ENCODE peak calls at places on chromosomes 12 and 14, in five cellular contexts. A is lung, O is SK-N-SH, U is tibial nerve, N is pancreas. K is an unnamed sample. For H3K4me1, the result is how much of the 10 kb centered on the place peaks cover.

GRCh38 chr14:61889914-61890351 is 127.7 kb downstream of the SNAPC1 start:
- DNase-seq in O (no peak), A (no peak), U (no peak), N (no peak), K (no peak)

GRCh38 chr14:69685217-69685616 is 73.8 kb downstream of the SUSD6 start:
- DNase-seq in O (no peak), A (no peak), U (no peak), N (no peak), K (no peak)

GRCh38 chr12:22046090-22046967 is at the start of gene CMAS:
- DNase-seq in N (peak), A (peak), O (peak), U (peak), K (peak)

GRCh38 chr14:73097421-73097820 is 38.9 kb upstream of the PSEN1 start:
- DNase-seq in U (no peak), N (no peak), O (no peak), A (no peak), K (no peak)

GRCh38 chr12:124115976-124116690 is 143.1 kb downstream of the ZNF664 start:
- DNase-seq in O (no peak), A (no peak), U (no peak), N (no peak), K (no peak)

GRCh38 chr12:27969011-27969900 is 3.3 kb downstream of the PTHLH start:
- DNase-seq in U (no peak), A (no peak), N (no peak), O (peak), K (no peak)

GRCh38 chr12:64745259-64745807 is 13.9 kb downstream of the GNS start:
- DNase-seq in N (no peak), O (no peak), U (no peak), A (no peak), K (no peak)

GRCh38 chr14:83520837-83521236 is 1987.2 kb upstream of the SEL1L start:
- DNase-seq in A (no peak), N (no peak), U (no peak), O (peak), K (no peak)

GRCh38 chr14:78567343-78567742 is 397.2 kb downstream of the NRXN3 start:
- DNase-seq in O (no peak), U (no peak), N (no peak), A (no peak), K (no peak)

GRCh38 chr14:71961972-71962371 is 29.7 kb downstream of the RGS6 start:
- DNase-seq in A (no peak), U (no peak), O (no peak), N (no peak), K (no peak)

GRCh38 chr12:39587247-39587646 is 32.4 kb downstream of the ABCD2 start:
- DNase-seq in O (peak), A (no peak), U (no peak), N (no peak), K (no peak)

GRCh38 chr14:54420478-54421116 is 20.6 kb downstream of the CNIH1 start:
- DNase-seq in U (peak), A (no peak), O (peak), N (no peak), K (peak)

GRCh38 chr12:124293286-124294003 is 1.4 kb upstream of the RFLNA start:
- DNase-seq in U (no peak), A (no peak), O (no peak), N (no peak), K (peak)

GRCh38 chr14:61280526-61281185 is 482 bp downstream of the TMEM30B start:
- DNase-seq in U (peak), N (peak), O (peak), A (peak), K (peak)

GRCh38 chr12:11862794-11863193 is 207.9 kb upstream of the BCL2L14 start:
- DNase-seq in N (peak), U (no peak), O (no peak), A (no peak), K (no peak)

GRCh38 chr12:3044141-3044630 is 33.0 kb upstream of the TSPAN9 start:
- DNase-seq in A (no peak), U (no peak), N (no peak), O (no peak), K (no peak)

GRCh38 chr12:57461904-57462306 is 2.3 kb downstream of the GLI1 start:
- DNase-seq in O (no peak), U (no peak), N (no peak), A (no peak), K (no peak)

GRCh38 chr12:91099836-91100235 is 11.5 kb downstream of the LUM start:
- DNase-seq in N (no peak), U (no peak), O (no peak), A (no peak), K (no peak)

GRCh38 chr14:24081739-24082204 is 10.4 kb downstream of the CPNE6 start:
- DNase-seq in O (no peak), A (no peak), N (no peak), U (no peak), K (no peak)

GRCh38 chr12:103645202-103645601 is 58.1 kb downstream of the STAB2 start:
- DNase-seq in A (no peak), N (no peak), O (no peak), U (no peak), K (no peak)

GRCh38 chr12:120194534-120195395 is at the start of gene GCN1:
- DNase-seq in N (peak), O (peak), U (peak), A (peak), K (peak)

GRCh38 chr12:127179199-127179598 is 1087.8 kb upstream of the TMEM132C start:
- DNase-seq in O (no peak), U (peak), A (no peak), N (no peak), K (no peak)

GRCh38 chr14:58129208-58129607 is 22.8 kb downstream of the ARMH4 start:
- DNase-seq in O (no peak), U (no peak), N (no peak), A (no peak), K (no peak)
- TF ChIP-seq CTCF in O (peak), U (no peak), N (no peak), A (no peak), K (no peak)

GRCh38 chr12:34398706-34399630 is 376.7 kb downstream of the ALG10 start:
- DNase-seq in U (no peak), A (peak), N (no peak), O (peak), K (peak)

GRCh38 chr12:34400986-34401658 is 378.8 kb downstream of the ALG10 start:
- DNase-seq in A (peak), N (peak), U (no peak), O (peak), K (peak)

GRCh38 chr12:34400423-34400881 is 378.2 kb downstream of the ALG10 start:
- DNase-seq in O (peak), A (peak), N (no peak), U (no peak), K (peak)

GRCh38 chr12:34398366-34398705 is 376.0 kb downstream of the ALG10 start:
- DNase-seq in O (peak), U (peak), A (peak), N (no peak), K (peak)

GRCh38 chr12:34399631-34400422 is 377.5 kb downstream of the ALG10 start:
- DNase-seq in N (no peak), O (peak), A (peak), U (no peak), K (peak)
- H3K4me3 ChIP-seq in N (no peak), O (no peak), A (no peak), U (no peak), K (no peak)

GRCh38 chr12:42473130-42473529 is 116.4 kb downstream of the PRICKLE1 start:
- DNase-seq in A (no peak), O (no peak), U (no peak), N (no peak), K (no peak)

GRCh38 chr12:42474391-42474790 is 115.2 kb downstream of the PRICKLE1 start:
- DNase-seq in O (no peak), A (no peak), U (no peak), N (no peak), K (no peak)

GRCh38 chr12:42475055-42475454 is 114.5 kb downstream of the PRICKLE1 start:
- DNase-seq in O (no peak), N (no peak), U (no peak), A (no peak), K (no peak)

GRCh38 chr12:42469355-42470006 is 120.1 kb downstream of the PRICKLE1 start:
- DNase-seq in N (no peak), U (no peak), O (no peak), A (no peak), K (no peak)

DNA sequence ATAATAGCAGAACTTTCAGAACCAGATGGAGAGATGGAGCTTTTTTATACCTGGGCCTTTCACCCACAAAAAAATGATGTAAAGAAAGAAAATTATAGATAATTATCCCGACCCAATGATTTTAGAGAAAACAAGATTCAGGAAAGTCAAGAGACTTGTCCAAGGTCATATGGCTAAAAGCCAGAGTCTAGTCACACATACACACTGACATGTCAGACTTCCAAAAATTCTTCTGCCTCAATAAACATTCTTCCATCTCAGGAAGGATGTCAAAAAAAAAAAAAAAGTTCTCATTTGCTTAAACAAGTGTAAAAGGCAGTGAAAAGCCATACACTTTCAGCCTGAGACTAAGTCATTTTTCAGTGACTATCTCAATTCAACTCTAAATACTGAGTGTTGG is 116.0 kb downstream of the PRICKLE1 start:
- DNase-seq in O (no peak), A (no peak), N (no peak), U (no peak), K (no peak)
- H3K4me1 ChIP-seq in O (under half), A (under half), N (under half), U (under half), K (under half)

DNA sequence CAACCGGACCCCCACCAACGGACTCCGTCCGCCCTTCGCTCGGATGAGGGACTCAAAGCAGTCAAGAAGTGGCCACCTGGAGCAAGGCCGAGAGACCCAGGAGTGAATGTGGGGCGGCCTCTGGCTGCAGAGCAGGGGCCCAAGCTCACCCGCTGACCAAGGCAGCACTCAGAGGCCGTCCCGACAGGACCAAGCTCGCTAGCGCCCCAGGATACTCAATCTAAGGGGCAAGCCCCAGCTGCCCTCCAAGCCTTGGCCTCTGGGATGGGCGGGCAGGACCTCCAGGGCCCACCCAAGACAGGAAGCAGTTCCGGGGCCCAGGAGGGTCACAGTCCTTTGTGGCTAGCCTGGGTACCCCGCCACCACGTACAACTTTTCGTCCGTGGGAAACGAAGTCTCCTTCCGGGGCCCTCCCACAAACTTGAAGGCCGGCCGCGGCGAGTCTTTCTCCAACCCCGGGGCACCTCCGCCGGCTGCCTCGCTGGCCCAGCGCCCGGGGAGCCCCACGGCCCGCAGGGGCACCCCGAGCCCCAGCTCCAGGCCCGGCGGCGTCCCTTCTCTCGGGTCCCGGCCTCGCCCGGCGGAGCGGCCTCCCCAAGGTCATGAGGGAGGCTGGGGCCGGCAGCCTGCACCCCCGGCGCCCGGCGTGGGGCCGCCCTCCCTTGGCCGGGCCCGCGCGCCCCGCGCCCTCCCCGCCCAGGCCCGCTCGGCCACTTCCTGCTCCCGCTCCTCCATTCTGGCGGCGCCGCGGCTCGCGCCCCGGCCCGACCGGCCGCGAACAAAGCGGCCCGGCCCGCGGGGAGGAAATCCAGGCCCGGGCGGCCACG is 694 bp downstream of the AKT1 start:
- DNase-seq in N (no peak), A (no peak), O (peak), U (no peak), K (peak)
- TF ChIP-seq CTCF in N (no peak), A (no peak), O (peak), U (no peak), K (no peak)

DNA sequence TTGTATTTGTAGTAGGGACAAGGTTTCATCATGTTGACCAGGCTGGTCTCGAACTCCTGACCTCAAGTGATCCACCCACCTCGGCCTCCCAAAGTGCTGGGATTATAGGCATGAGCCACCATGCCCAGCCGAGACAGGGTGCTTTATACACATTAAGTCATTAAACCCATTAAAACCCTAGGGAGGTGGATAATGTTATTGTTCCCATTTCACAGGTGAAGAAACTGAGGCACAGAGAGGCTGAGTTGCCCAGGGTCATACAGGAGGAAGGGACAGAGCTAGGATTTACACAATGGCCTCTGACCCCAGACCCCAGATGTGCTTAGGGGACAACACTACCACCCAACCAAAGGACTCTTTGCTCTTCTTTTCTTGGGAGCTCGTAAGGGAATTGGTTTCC is 51.0 kb upstream of the RIN3 start:
- DNase-seq in A (no peak), O (no peak), N (no peak), U (no peak), K (no peak)
- H3K4me3 ChIP-seq in A (no peak), O (no peak), N (no peak), U (no peak), K (no peak)

DNA sequence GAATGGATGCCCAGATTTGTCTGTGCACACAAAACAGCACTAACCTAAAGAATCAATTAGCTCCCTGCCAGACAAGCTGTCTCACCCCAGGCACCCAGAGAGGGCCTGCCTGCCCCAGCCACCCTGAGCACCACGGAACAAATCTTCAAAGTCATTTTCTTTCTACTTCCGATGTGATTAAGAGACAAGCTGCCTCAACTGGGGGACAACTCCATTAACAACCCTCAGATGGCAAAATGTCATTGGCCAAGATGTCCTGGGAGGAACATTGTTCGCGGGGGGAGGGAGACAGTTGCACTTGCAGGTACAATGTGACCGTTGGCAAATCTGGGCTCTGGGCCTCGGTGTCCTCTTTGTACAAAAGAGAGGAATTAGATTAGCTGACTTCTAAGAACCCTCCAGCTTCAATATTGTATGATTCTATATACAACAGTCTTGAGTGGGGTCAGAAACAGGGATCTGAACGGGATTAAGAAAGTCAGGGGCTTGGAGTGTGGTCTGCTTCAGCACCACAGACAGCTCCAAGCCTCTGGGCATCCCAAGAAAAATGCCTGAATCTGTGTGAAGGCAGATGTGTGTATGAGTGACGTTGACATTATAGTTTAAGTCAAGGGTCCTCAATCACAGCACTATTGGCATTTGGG is 42.8 kb upstream of the CMKLR1 start:
- DNase-seq in U (no peak), O (no peak), A (no peak), N (no peak), K (no peak)
- H3K4me1 ChIP-seq in U (under half), O (under half), A (under half), N (under half), K (under half)

DNA sequence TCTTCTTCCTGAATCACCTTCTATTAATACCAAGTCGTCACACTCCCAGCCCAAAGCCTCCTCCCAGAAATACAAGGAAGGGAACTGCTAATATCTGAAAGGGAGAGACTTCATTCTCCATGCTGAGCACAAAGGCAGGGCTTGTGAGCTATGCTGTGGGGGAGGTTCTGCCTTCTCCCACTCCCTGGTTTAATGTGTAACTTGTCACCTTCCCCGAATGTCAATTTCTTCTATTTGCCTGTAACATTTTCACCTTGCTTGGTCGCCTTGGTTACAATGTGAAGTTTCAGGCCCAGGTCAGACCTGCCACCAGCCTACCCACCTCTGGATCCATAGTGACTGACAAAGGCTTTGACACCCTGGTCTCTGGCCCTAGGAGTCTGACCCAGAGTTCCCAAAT is 82.0 kb upstream of the ESRRB start:
- DNase-seq in A (no peak), N (peak), O (no peak), U (no peak), K (no peak)
- TF ChIP-seq CTCF in A (no peak), N (no peak), O (no peak), U (no peak), K (no peak)